ENCODE peak calls at places on chromosomes 2 and 18, in six cellular contexts. U is cardiac fibroblast, L is H54, M is ascending aorta, Z is occipital lobe, N is IMR-90. Q is an unnamed sample.
A peak's percentile ranks its signal among the peaks of the same experiment; 100 is the strongest.

GRCh38 chr2:96174251-96175144 is 29.3 kb upstream of the DUSP2 start:
- DNase-seq in U (peak; percentile 69), M (peak; percentile 84), N (peak; percentile 51), L (peak; percentile 68), Z (peak; percentile 54), Q (peak; percentile 66)

GRCh38 chr2:217650716-217651360 is 352.0 kb downstream of the TNS1 start:
- DNase-seq in N (peak; percentile 66), U (peak; percentile 69), Z (no peak), M (no peak), L (peak; percentile 39), Q (no peak)

GRCh38 chr2:20643060-20643459 is 7.8 kb downstream of the HS1BP3 start:
- DNase-seq in L (no peak), U (no peak), M (no peak), N (no peak), Z (no peak), Q (no peak)

GRCh38 chr2:114577657-114578056 is 135.2 kb downstream of the DPP10 start:
- DNase-seq in N (no peak), Z (no peak), L (no peak), U (no peak), M (no peak), Q (no peak)

GRCh38 chr18:35345460-35345921 is 1.3 kb upstream of the ZNF24 start:
- DNase-seq in M (no peak), Z (peak; percentile 23), U (peak; percentile 66), N (no peak), L (no peak), Q (no peak)

GRCh38 chr2:191049728-191050639 is 36.0 kb upstream of the STAT1 start:
- DNase-seq in U (peak; percentile 73), L (no peak), N (peak; percentile 87), M (no peak), Z (no peak), Q (no peak)

GRCh38 chr18:31255953-31256352 is 62.0 kb upstream of the DSG1 start:
- DNase-seq in N (no peak), U (no peak), Z (no peak), M (no peak), L (no peak), Q (no peak)

GRCh38 chr2:225429718-225430117 is 30.2 kb downstream of the NYAP2 start:
- DNase-seq in U (peak; percentile 4), L (no peak), N (peak; percentile 0), Z (peak; percentile 71), M (no peak), Q (no peak)

GRCh38 chr2:19835818-19836281 is 65.9 kb downstream of the TTC32 start:
- DNase-seq in M (no peak), N (peak; percentile 12), L (no peak), Z (no peak), U (peak; percentile 13), Q (no peak)

GRCh38 chr2:214574077-214574775 is 163.4 kb downstream of the VWC2L start:
- DNase-seq in M (no peak), U (no peak), N (no peak), L (no peak), Z (no peak), Q (no peak)

GRCh38 chr2:162890690-162891311 is 52.2 kb upstream of the KCNH7 start:
- DNase-seq in M (no peak), L (peak; percentile 6), U (peak; percentile 72), Z (no peak), N (peak; percentile 40), Q (no peak)

GRCh38 chr2:222470802-222471468 is 46.6 kb downstream of the SGPP2 start:
- DNase-seq in M (no peak), Z (no peak), N (no peak), L (no peak), U (no peak), Q (no peak)

GRCh38 chr2:32678825-32679224 is 51.0 kb downstream of the TTC27 start:
- DNase-seq in Z (no peak), L (peak; percentile 7), U (peak; percentile 67), N (peak; percentile 73), M (no peak), Q (no peak)

GRCh38 chr2:20093263-20094141 is 42.1 kb upstream of the LAPTM4A start:
- DNase-seq in M (no peak), L (peak; percentile 67), U (peak; percentile 90), N (peak; percentile 82), Z (no peak), Q (no peak)

GRCh38 chr2:219398721-219399333 is 11.1 kb upstream of the DNPEP start:
- DNase-seq in Z (no peak), N (peak; percentile 68), U (no peak), L (no peak), M (no peak), Q (no peak)

GRCh38 chr2:236608308-236608564 is 38.6 kb downstream of the ACKR3 start:
- DNase-seq in Z (no peak), M (no peak), N (no peak), U (no peak), L (no peak), Q (no peak)

GRCh38 chr2:117137371-117137770 is 677.1 kb upstream of the DDX18 start:
- DNase-seq in U (no peak), N (no peak), Z (no peak), M (no peak), L (no peak), Q (no peak)

GRCh38 chr2:12310399-12310798 is 406.3 kb upstream of the TRIB2 start:
- DNase-seq in N (no peak), U (no peak), Z (no peak), L (no peak), M (no peak), Q (no peak)

GRCh38 chr2:109712746-109713145 is 81.4 kb upstream of the RGPD5 start:
- DNase-seq in U (no peak), L (no peak), M (no peak), Z (no peak), N (no peak), Q (no peak)

GRCh38 chr2:213152065-213152794 is 818 bp upstream of the IKZF2 start:
- DNase-seq in M (peak; percentile 86), L (peak; percentile 45), Z (peak; percentile 56), N (peak; percentile 77), U (peak; percentile 87), Q (no peak)

GRCh38 chr18:45715212-45715780 is 8.7 kb upstream of the SLC14A1 start:
- DNase-seq in Z (no peak), U (no peak), N (no peak), M (no peak), L (no peak), Q (no peak)

GRCh38 chr18:48674198-48674721 is 135.4 kb downstream of the CTIF start:
- DNase-seq in N (peak; percentile 49), U (peak; percentile 63), Z (no peak), M (no peak), L (no peak), Q (no peak)

GRCh38 chr2:208827549-208828221 is 421.1 kb downstream of the PTH2R start:
- DNase-seq in Z (no peak), L (no peak), U (no peak), N (no peak), M (no peak), Q (no peak)

Q was measured in effector memory CD4-positive, alpha-beta T cell.